ENCODE peak calls at places on chromosomes 13 and 19, in seven cellular contexts. A, W, I, H, T, B and J are unnamed samples.

GRCh38 chr13:100597253-100597652 is 8.7 kb upstream of the GGACT start:
- DNase-seq in A (no peak), W (no peak), I (no peak), H (no peak), T (no peak), B (peak; percentile 34), J (no peak)

GRCh38 chr19:3176715-3177501 is 1.7 kb upstream of the S1PR4 start:
- DNase-seq in A (no peak), W (no peak), I (no peak), H (no peak), T (no peak), B (peak; percentile 75), J (peak; percentile 64)

GRCh38 chr19:48999481-49000325 is 6.0 kb downstream of the RUVBL2 start:
- DNase-seq in A (peak; percentile 37), W (no peak), I (peak; percentile 80), H (no peak), T (peak; percentile 62), B (peak; percentile 51), J (peak; percentile 69)

GRCh38 chr13:75635621-75636338 is at the start of gene LMO7:
- DNase-seq in A (peak; percentile 72), W (peak; percentile 50), I (peak; percentile 66), H (peak; percentile 80), T (peak; percentile 60), B (peak; percentile 67), J (peak; percentile 54)

GRCh38 chr13:113777311-113778260 is 18.6 kb downstream of the TMEM255B start:
- DNase-seq in A (peak; percentile 48), W (no peak), I (peak; percentile 44), H (peak; percentile 54), T (no peak), B (no peak), J (no peak)

GRCh38 chr13:50543767-50544166 is 299.7 kb downstream of the DLEU7 start:
- DNase-seq in A (no peak), W (no peak), I (peak; percentile 80), H (no peak), T (no peak), B (no peak), J (no peak)

GRCh38 chr13:75181906-75182305 is 300.1 kb downstream of the TBC1D4 start:
- DNase-seq in A (no peak), W (no peak), I (peak; percentile 93), H (no peak), T (no peak), B (no peak), J (no peak)

GRCh38 chr19:21133633-21134032 is 8.2 kb upstream of the ZNF431 start:
- DNase-seq in A (no peak), W (no peak), I (no peak), H (no peak), T (no peak), B (peak; percentile 8), J (no peak)

GRCh38 chr13:64778002-64778401 is 2452.1 kb downstream of the PCDH9 start:
- DNase-seq in A (no peak), W (no peak), I (no peak), H (no peak), T (no peak), B (no peak), J (no peak)

GRCh38 chr13:43159007-43159406 is 135.6 kb downstream of the DNAJC15 start:
- DNase-seq in A (no peak), W (no peak), I (peak; percentile 53), H (no peak), T (no peak), B (peak; percentile 51), J (no peak)

GRCh38 chr13:94480672-94481145 is 1.2 kb upstream of the DCT start:
- DNase-seq in A (no peak), W (peak; percentile 57), I (peak; percentile 86), H (no peak), T (no peak), B (no peak), J (no peak)

GRCh38 chr13:35388979-35389378 is 87.5 kb downstream of the MAB21L1 start:
- DNase-seq in A (no peak), W (peak; percentile 22), I (peak; percentile 47), H (no peak), T (no peak), B (no peak), J (no peak)

GRCh38 chr19:43425567-43426392 is 11.1 kb downstream of the TEX101 start:
- DNase-seq in A (peak; percentile 11), W (no peak), I (peak; percentile 30), H (no peak), T (no peak), B (peak; percentile 35), J (peak; percentile 13)

GRCh38 chr13:21583496-21583895 is 20.5 kb downstream of the MICU2 start:
- DNase-seq in A (no peak), W (no peak), I (peak; percentile 76), H (no peak), T (no peak), B (no peak), J (no peak)

GRCh38 chr13:34156841-34157365 is 339.0 kb downstream of the RFC3 start:
- DNase-seq in A (no peak), W (peak; percentile 82), I (peak; percentile 94), H (peak; percentile 89), T (no peak), B (peak; percentile 82), J (no peak)

GRCh38 chr13:112136095-112136494 is 69.1 kb downstream of the SOX1 start:
- DNase-seq in A (no peak), W (no peak), I (no peak), H (peak; percentile 29), T (no peak), B (no peak), J (no peak)

GRCh38 chr13:91904597-91904996 is 506.2 kb downstream of the GPC5 start:
- DNase-seq in A (no peak), W (no peak), I (no peak), H (no peak), T (no peak), B (no peak), J (no peak)

GRCh38 chr19:30439271-30439750 is 67.1 kb downstream of the ZNF536 start:
- DNase-seq in A (no peak), W (no peak), I (no peak), H (peak; percentile 42), T (no peak), B (no peak), J (no peak)

GRCh38 chr13:37747071-37747612 is 122.4 kb downstream of the TRPC4 start:
- DNase-seq in A (no peak), W (no peak), I (peak; percentile 85), H (no peak), T (no peak), B (peak; percentile 29), J (no peak)

GRCh38 chr19:3669616-3670257 is 30.5 kb downstream of the PIP5K1C start:
- DNase-seq in A (no peak), W (no peak), I (no peak), H (no peak), T (no peak), B (no peak), J (no peak)

GRCh38 chr19:17889609-17890214 is 18.0 kb downstream of the SLC5A5 start:
- DNase-seq in A (no peak), W (no peak), I (peak; percentile 66), H (no peak), T (no peak), B (no peak), J (no peak)

GRCh38 chr19:38952395-38953165 is 21.8 kb downstream of the MRPS12 start:
- DNase-seq in A (peak; percentile 64), W (no peak), I (peak; percentile 11), H (no peak), T (peak; percentile 47), B (peak; percentile 43), J (peak; percentile 40)

GRCh38 chr19:58217069-58217481 is 11.6 kb upstream of the ZNF544 start:
- DNase-seq in A (no peak), W (no peak), I (no peak), H (no peak), T (no peak), B (no peak), J (no peak)
- H3K9me3 ChIP-seq in A (no peaks in the 10 kb centered on the region), W (peaks cover 95% of the 10 kb centered on the region), I (peaks cover 4% of the 10 kb centered on the region), H (peaks cover 98% of the 10 kb centered on the region), T (peaks cover 16% of the 10 kb centered on the region), B (peaks cover 75% of the 10 kb centered on the region), J (peaks cover 49% of the 10 kb centered on the region)

DNA sequence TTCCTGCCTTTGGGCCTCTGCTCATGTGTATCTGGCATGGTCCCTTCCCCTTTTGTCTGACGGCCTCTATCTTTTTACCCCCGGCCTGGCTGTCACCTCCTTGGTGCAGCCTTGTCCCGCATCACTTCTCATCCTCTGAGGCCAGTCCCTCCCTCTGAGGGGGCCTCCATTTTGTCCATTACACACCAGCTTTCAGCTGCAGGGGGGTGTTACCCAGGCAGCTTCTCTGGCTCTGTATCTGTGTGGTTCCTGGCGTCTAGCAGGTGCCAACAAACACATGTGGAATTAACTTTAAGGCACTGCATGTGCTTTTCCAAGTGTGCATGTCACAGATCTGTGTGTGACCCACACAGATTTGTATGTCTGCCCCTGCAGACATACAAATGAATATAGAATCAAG is 52.4 kb downstream of the LYL1 start:
- DNase-seq in A (no peak), W (no peak), I (no peak), H (no peak), T (no peak), B (no peak), J (no peak)
- H3K27ac ChIP-seq in A (no peak overlapping the region), W (no peak overlapping the region), I (no peak overlapping the region), H (peak overlapping the region; percentile 99), T (no peak overlapping the region), B (no peak overlapping the region), J (no peak overlapping the region)

DNA sequence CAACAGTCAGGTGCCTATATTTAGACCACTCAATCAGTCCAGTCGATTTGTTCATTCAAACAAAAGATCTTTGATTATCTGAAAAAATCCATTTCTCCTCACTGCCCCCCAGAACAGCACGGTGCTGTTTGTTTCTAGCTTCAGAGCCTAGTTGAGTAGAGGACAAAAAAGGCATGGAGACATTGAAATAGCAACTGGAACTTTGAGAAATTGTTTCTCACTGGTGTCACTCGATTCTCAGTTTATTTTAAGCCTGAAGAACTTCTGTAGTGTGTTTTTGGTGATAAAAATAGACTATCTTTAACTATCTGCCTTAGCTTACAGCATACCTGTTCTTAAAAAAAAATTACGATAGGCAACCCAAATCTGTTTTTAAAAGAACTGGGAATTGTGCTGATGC is 67.1 kb downstream of the ARHGAP35 start:
- DNase-seq in A (peak; percentile 19), W (no peak), I (no peak), H (no peak), T (no peak), B (no peak), J (no peak)
- H3K4me1 ChIP-seq in A (peaks cover 46% of the 10 kb centered on the region), W (peaks cover 80% of the 10 kb centered on the region), I (peaks cover 65% of the 10 kb centered on the region), H (no peaks in the 10 kb centered on the region), T (peaks cover 53% of the 10 kb centered on the region), B (peaks cover 67% of the 10 kb centered on the region), J (peaks cover 72% of the 10 kb centered on the region)

GRCh38 chr19:19821366-19822147 is at the start of gene ZNF506:
- DNase-seq in A (peak; percentile 81), W (peak; percentile 99), I (peak; percentile 99), H (peak; percentile 99), T (peak; percentile 97), B (peak; percentile 94), J (peak; percentile 97)

GRCh38 chr19:19822148-19822429 is 539 bp upstream of the ZNF506 start:
- DNase-seq in A (no peak), W (no peak), I (no peak), H (no peak), T (no peak), B (no peak), J (peak; percentile 13)

GRCh38 chr19:19823916-19824315 is 2.4 kb upstream of the ZNF506 start:
- DNase-seq in A (peak; percentile 7), W (no peak), I (no peak), H (no peak), T (no peak), B (no peak), J (no peak)

DNA sequence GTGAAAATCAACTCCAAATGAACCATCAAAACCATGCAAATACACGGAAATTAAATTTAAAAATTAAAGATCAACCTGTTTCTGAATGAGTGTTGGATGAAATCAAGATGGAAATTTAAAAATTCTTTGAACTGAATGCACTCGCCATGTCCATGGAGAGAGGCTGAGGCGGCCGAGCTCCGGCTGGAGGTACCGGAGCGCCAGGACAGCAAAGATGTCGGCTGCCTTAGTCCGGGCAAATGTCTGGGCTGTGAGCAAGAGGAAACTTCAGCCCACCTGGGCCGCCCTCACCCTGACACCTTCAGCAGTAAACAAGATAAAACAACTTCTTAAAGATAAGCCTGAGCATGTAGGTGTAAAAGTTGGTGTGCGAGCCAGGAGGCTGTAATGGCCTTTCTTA is 5.3 kb upstream of the ZNF506 start:
- DNase-seq in A (no peak), W (no peak), I (no peak), H (no peak), T (no peak), B (no peak), J (no peak)
- H3K9me3 ChIP-seq in A (peaks cover 3% of the 10 kb centered on the region), W (peaks cover 46% of the 10 kb centered on the region), I (no peaks in the 10 kb centered on the region), H (peaks cover 36% of the 10 kb centered on the region), T (no peaks in the 10 kb centered on the region), B (peaks cover 43% of the 10 kb centered on the region), J (no peaks in the 10 kb centered on the region)